ENCODE peak calls at places on chromosomes 12 and 14, in ten cellular contexts. V is PC-3; A is NAMALWA; H is iris pigment epithelial cell; X is NCI-H1092; W is CD8-positive, alpha-beta T cell; U is GM13977; O is nephron progenitor cell; K is CD4-positive, alpha-beta T cell; G is foreskin keratinocyte. L is an unnamed sample.

GRCh38 chr14:90660865-90661570 is 155.2 kb downstream of the TTC7B start:
- DNase-seq in V (no peak), A (no peak), H (no peak), X (no peak), W (no peak), U (no peak), O (no peak), K (no peak), G (no peak), L (no peak)

GRCh38 chr12:124190301-124191023 is 104.4 kb upstream of the RFLNA start:
- DNase-seq in V (no peak), A (no peak), H (no peak), X (no peak), W (no peak), U (no peak), O (no peak), K (no peak), G (no peak), L (no peak)

GRCh38 chr12:57235012-57235727 is 5.7 kb downstream of the SHMT2 start:
- DNase-seq in V (no peak), A (peak), H (peak), X (no peak), W (no peak), U (no peak), O (no peak), K (no peak), G (no peak), L (no peak)

GRCh38 chr12:124512667-124513296 is 54.6 kb downstream of the NCOR2 start:
- DNase-seq in V (peak), A (no peak), H (peak), X (peak), W (no peak), U (no peak), O (no peak), K (no peak), G (peak), L (peak)

GRCh38 chr14:90508536-90509254 is 111.9 kb downstream of the CALM1 start:
- DNase-seq in V (peak), A (no peak), H (no peak), X (no peak), W (no peak), U (no peak), O (no peak), K (no peak), G (peak), L (no peak)

GRCh38 chr12:64612843-64613242 is 2.5 kb downstream of the RASSF3 start:
- DNase-seq in V (no peak), A (peak), H (no peak), X (no peak), W (no peak), U (no peak), O (no peak), K (no peak), G (no peak), L (no peak)

GRCh38 chr12:123063535-123063934 is 83.1 kb downstream of the ARL6IP4 start:
- DNase-seq in V (peak), A (peak), H (peak), X (no peak), W (no peak), U (no peak), O (no peak), K (no peak), G (no peak), L (peak)

GRCh38 chr12:34292736-34293625 is 270.7 kb downstream of the ALG10 start:
- DNase-seq in V (peak), A (peak), H (no peak), X (no peak), W (no peak), U (no peak), O (no peak), K (no peak), G (no peak), L (no peak)

GRCh38 chr14:81219821-81220487 is 805 bp downstream of the GTF2A1 start:
- DNase-seq in V (peak), A (no peak), H (peak), X (no peak), W (peak), U (peak), O (peak), K (peak), G (no peak), L (peak)

L was measured in MCF 10A.